ENCODE peak calls at places on chromosomes 4 and X, in five cellular contexts. One of them, this sample, is unnamed.

GRCh38 chrX:41388543-41388942 is 54.6 kb downstream of the DDX3X start:
- DNase-seq in endothelial cell of umbilical vein: no peak
- DNase-seq in HCT116: no peak
- DNase-seq in GM23248: no peak
- DNase-seq in IMR-90: no peak
- DNase-seq in this sample: no peak

GRCh38 chr4:74886490-74886889 is 46.4 kb upstream of the PARM1 start:
- DNase-seq in endothelial cell of umbilical vein: peak; percentile 76
- DNase-seq in HCT116: no peak
- DNase-seq in IMR-90: peak; percentile 59
- DNase-seq in GM23248: peak; percentile 76
- DNase-seq in this sample: no peak

GRCh38 chrX:115147220-115147619 is 42.0 kb upstream of the RBMXL3 start:
- DNase-seq in HCT116: peak; percentile 2
- DNase-seq in IMR-90: peak; percentile 40
- DNase-seq in GM23248: peak; percentile 35
- DNase-seq in endothelial cell of umbilical vein: peak; percentile 21
- DNase-seq in this sample: peak; percentile 57

GRCh38 chrX:149818652-149819051 is 36.9 kb downstream of the MAGEA9 start:
- DNase-seq in HCT116: no peak
- DNase-seq in IMR-90: no peak
- DNase-seq in endothelial cell of umbilical vein: no peak
- DNase-seq in GM23248: no peak
- DNase-seq in this sample: no peak

GRCh38 chrX:34915463-34916225 is 27.0 kb upstream of the FAM47B start:
- DNase-seq in HCT116: no peak
- DNase-seq in endothelial cell of umbilical vein: no peak
- DNase-seq in GM23248: no peak
- DNase-seq in IMR-90: no peak
- DNase-seq in this sample: peak; percentile 2

GRCh38 chr4:185911556-185912064 is 99.6 kb upstream of the SORBS2 start:
- DNase-seq in endothelial cell of umbilical vein: peak; percentile 43
- DNase-seq in GM23248: peak; percentile 50
- DNase-seq in HCT116: no peak
- DNase-seq in IMR-90: peak; percentile 4
- DNase-seq in this sample: peak; percentile 62

GRCh38 chr4:7518871-7519637 is 84.3 kb upstream of the PSAPL1 start:
- DNase-seq in endothelial cell of umbilical vein: no peak
- DNase-seq in IMR-90: no peak
- DNase-seq in HCT116: no peak
- DNase-seq in GM23248: no peak
- DNase-seq in this sample: no peak

GRCh38 chr4:101977096-101977495 is 186.6 kb downstream of the BANK1 start:
- DNase-seq in endothelial cell of umbilical vein: peak; percentile 91
- DNase-seq in HCT116: peak; percentile 92
- DNase-seq in IMR-90: peak; percentile 94
- DNase-seq in GM23248: peak; percentile 99
- DNase-seq in this sample: peak; percentile 93

GRCh38 chrX:68504237-68504636 is 5.4 kb downstream of the YIPF6 start:
- DNase-seq in GM23248: peak; percentile 64
- DNase-seq in IMR-90: peak; percentile 93
- DNase-seq in endothelial cell of umbilical vein: peak; percentile 2
- DNase-seq in HCT116: no peak
- DNase-seq in this sample: peak; percentile 75

GRCh38 chr4:105279314-105279713 is 132.6 kb downstream of the TET2 start:
- DNase-seq in GM23248: no peak
- DNase-seq in HCT116: no peak
- DNase-seq in endothelial cell of umbilical vein: no peak
- DNase-seq in IMR-90: no peak
- DNase-seq in this sample: no peak

GRCh38 chrX:41722816-41723215 is 1.2 kb upstream of the GPR82 start:
- DNase-seq in HCT116: no peak
- DNase-seq in endothelial cell of umbilical vein: no peak
- DNase-seq in IMR-90: peak; percentile 61
- DNase-seq in GM23248: peak; percentile 50
- DNase-seq in this sample: no peak

GRCh38 chr4:106647451-106647850 is 278.9 kb upstream of the GIMD1 start:
- DNase-seq in HCT116: no peak
- DNase-seq in GM23248: no peak
- DNase-seq in IMR-90: no peak
- DNase-seq in endothelial cell of umbilical vein: no peak
- DNase-seq in this sample: peak; percentile 17

GRCh38 chr4:92047209-92047877 is 256.4 kb upstream of the GRID2 start:
- DNase-seq in IMR-90: peak; percentile 1
- DNase-seq in HCT116: no peak
- DNase-seq in endothelial cell of umbilical vein: no peak
- DNase-seq in GM23248: no peak
- DNase-seq in this sample: peak; percentile 38

GRCh38 chr4:73127839-73128448 is 58.4 kb upstream of the COX18 start:
- DNase-seq in endothelial cell of umbilical vein: peak; percentile 17
- DNase-seq in GM23248: peak; percentile 42
- DNase-seq in IMR-90: peak; percentile 5
- DNase-seq in HCT116: no peak
- DNase-seq in this sample: peak; percentile 28

GRCh38 chr4:40514409-40515025 is 115.1 kb downstream of the RBM47 start:
- DNase-seq in IMR-90: no peak
- DNase-seq in HCT116: no peak
- DNase-seq in GM23248: no peak
- DNase-seq in endothelial cell of umbilical vein: no peak
- DNase-seq in this sample: peak; percentile 55

GRCh38 chr4:61468091-61468720 is 268.1 kb downstream of the ADGRL3 start:
- DNase-seq in HCT116: no peak
- DNase-seq in GM23248: no peak
- DNase-seq in endothelial cell of umbilical vein: no peak
- DNase-seq in IMR-90: peak; percentile 58
- DNase-seq in this sample: peak; percentile 99

GRCh38 chr4:56757270-56757746 is 64.2 kb downstream of the SPINK2 start:
- DNase-seq in IMR-90: peak; percentile 75
- DNase-seq in HCT116: no peak
- DNase-seq in GM23248: peak; percentile 88
- DNase-seq in endothelial cell of umbilical vein: no peak
- DNase-seq in this sample: peak; percentile 78

GRCh38 chr4:54067163-54067562 is 2.8 kb upstream of the CHIC2 start:
- DNase-seq in endothelial cell of umbilical vein: peak; percentile 87
- DNase-seq in IMR-90: peak; percentile 71
- DNase-seq in HCT116: peak; percentile 60
- DNase-seq in GM23248: peak; percentile 88
- DNase-seq in this sample: peak; percentile 97

GRCh38 chr4:52192697-52193096 is 141.6 kb downstream of the SPATA18 start:
- DNase-seq in endothelial cell of umbilical vein: no peak
- DNase-seq in IMR-90: no peak
- DNase-seq in HCT116: no peak
- DNase-seq in GM23248: peak; percentile 59
- DNase-seq in this sample: no peak

GRCh38 chr4:6819295-6819694 is 36.8 kb downstream of the KIAA0232 start:
- DNase-seq in endothelial cell of umbilical vein: no peak
- DNase-seq in GM23248: no peak
- DNase-seq in IMR-90: no peak
- DNase-seq in HCT116: no peak
- DNase-seq in this sample: no peak

GRCh38 chrX:11293113-11293512 is at the start of gene AMELX:
- DNase-seq in HCT116: no peak
- DNase-seq in GM23248: no peak
- DNase-seq in endothelial cell of umbilical vein: no peak
- DNase-seq in IMR-90: no peak
- DNase-seq in this sample: no peak

GRCh38 chr4:14863420-14864364 is 138.6 kb upstream of the CPEB2 start:
- DNase-seq in endothelial cell of umbilical vein: no peak
- DNase-seq in HCT116: no peak
- DNase-seq in IMR-90: no peak
- DNase-seq in GM23248: peak; percentile 12
- DNase-seq in this sample: no peak

GRCh38 chr4:104986306-104986705 is 160.4 kb upstream of the TET2 start:
- DNase-seq in HCT116: no peak
- DNase-seq in endothelial cell of umbilical vein: no peak
- DNase-seq in GM23248: no peak
- DNase-seq in IMR-90: no peak
- DNase-seq in this sample: no peak

GRCh38 chrX:136580316-136580715 is 48.3 kb downstream of the VGLL1 start:
- DNase-seq in endothelial cell of umbilical vein: no peak
- DNase-seq in GM23248: no peak
- DNase-seq in IMR-90: no peak
- DNase-seq in HCT116: no peak
- DNase-seq in this sample: no peak

GRCh38 chrX:53939127-53939526 is 105.1 kb downstream of the PHF8 start:
- DNase-seq in endothelial cell of umbilical vein: peak; percentile 1
- DNase-seq in IMR-90: no peak
- DNase-seq in GM23248: no peak
- DNase-seq in HCT116: no peak
- DNase-seq in this sample: no peak

GRCh38 chr4:13327991-13328390 is 156.1 kb downstream of the RAB28 start:
- DNase-seq in IMR-90: no peak
- DNase-seq in HCT116: no peak
- DNase-seq in endothelial cell of umbilical vein: no peak
- DNase-seq in GM23248: peak; percentile 56
- DNase-seq in this sample: no peak

GRCh38 chr4:1524761-1525160 is 118.5 kb upstream of the NKX1-1 start:
- DNase-seq in IMR-90: no peak
- DNase-seq in endothelial cell of umbilical vein: no peak
- DNase-seq in GM23248: no peak
- DNase-seq in HCT116: no peak
- DNase-seq in this sample: no peak
- H2AFZ ChIP-seq in IMR-90: no peak overlapping the region
- H2AFZ ChIP-seq in endothelial cell of umbilical vein: no peak overlapping the region
- H2AFZ ChIP-seq in GM23248: no peak overlapping the region
- H2AFZ ChIP-seq in HCT116: no peak overlapping the region
- H2AFZ ChIP-seq in this sample: no peak overlapping the region

GRCh38 chr4:65393078-65393477 is 277.2 kb downstream of the EPHA5 start:
- DNase-seq in IMR-90: no peak
- DNase-seq in HCT116: no peak
- DNase-seq in GM23248: no peak
- DNase-seq in endothelial cell of umbilical vein: no peak
- DNase-seq in this sample: no peak
- H3K9ac ChIP-seq in IMR-90: no peak overlapping the region
- H3K9ac ChIP-seq in HCT116: no peak overlapping the region
- H3K9ac ChIP-seq in GM23248: no peak overlapping the region
- H3K9ac ChIP-seq in endothelial cell of umbilical vein: no peak overlapping the region
- H3K9ac ChIP-seq in this sample: no peak overlapping the region

DNA sequence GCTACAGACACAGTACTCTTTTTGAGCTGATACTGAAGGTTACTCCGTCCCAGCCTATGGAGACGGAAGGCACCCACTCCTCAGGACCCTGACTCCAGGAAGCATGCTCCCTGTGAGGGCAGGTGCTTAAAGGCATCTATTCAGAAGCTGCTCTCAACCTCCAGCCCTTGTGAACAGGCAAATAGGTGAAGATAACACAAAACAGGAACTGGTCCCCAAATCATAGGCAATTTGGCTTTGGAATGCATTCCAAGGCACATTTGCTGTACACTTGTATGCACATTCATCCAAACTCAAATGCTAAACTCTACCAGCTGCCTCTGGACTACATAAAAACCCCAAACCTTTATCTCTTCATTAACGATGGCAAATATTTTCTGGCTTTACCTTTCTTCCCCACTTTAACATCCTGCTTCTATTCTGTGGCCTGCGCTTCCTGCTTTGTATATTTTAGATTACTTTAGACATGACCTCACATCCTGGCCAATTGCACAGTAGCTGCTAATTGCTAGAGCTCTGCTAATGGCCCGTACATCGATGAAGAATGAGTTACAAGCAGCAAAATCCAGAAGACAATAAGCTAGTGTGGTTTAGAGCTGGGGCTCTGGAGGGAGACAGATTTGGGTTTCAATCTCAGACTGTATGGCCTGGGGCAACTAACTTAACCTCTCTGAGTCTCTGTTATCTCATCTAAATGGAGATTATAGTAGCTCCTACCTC is 3.2 kb downstream of the SEL1L3 start:
- DNase-seq in HCT116: no peak
- DNase-seq in endothelial cell of umbilical vein: peak; percentile 63
- DNase-seq in GM23248: no peak
- DNase-seq in IMR-90: no peak
- DNase-seq in this sample: no peak
- H3K4me1 ChIP-seq in HCT116: peaks cover 39% of the 10 kb centered on the region
- H3K4me1 ChIP-seq in endothelial cell of umbilical vein: peaks cover 50% of the 10 kb centered on the region
- H3K4me1 ChIP-seq in GM23248: peaks cover 32% of the 10 kb centered on the region
- H3K4me1 ChIP-seq in IMR-90: peaks cover 13% of the 10 kb centered on the region
- H3K4me1 ChIP-seq in this sample: peaks cover 24% of the 10 kb centered on the region

DNA sequence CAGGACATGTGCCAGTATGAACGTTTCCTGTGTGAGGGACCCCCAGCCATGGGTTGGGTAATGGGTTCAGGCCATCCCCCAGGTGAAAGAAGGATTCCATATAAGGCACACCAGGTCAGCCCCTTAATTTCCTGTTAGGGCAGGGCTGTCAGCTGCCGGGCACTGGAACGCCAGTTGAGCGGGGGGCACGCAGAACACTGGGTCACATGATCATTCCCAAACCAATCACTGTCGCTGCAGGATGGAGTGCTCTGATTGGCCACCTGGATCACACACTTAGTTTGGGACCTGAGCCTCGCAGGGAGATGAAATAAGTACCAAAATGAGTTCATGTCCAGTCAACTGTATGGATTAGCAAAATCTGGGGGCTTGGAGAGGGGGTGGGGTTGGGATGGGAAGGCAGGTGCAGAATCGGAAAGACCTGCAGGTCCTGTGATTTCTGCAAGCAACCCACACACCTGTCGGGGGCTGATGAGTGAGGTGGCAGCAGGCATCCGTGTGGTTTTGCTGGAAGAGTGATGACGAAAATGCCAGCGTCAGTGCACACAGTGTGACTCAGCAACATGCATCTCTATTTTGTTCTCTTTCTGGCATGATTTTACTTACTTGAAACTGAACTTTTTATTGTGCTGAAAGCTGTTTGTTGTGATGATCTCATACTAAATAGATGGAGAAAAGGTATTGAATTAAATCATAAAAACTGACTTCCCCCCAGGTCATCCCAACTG is 32.2 kb downstream of the RNF212 start:
- DNase-seq in IMR-90: peak; percentile 71
- DNase-seq in GM23248: peak; percentile 81
- DNase-seq in endothelial cell of umbilical vein: no peak
- DNase-seq in HCT116: no peak
- DNase-seq in this sample: peak; percentile 79
- H2AFZ ChIP-seq in IMR-90: no peak overlapping the region
- H2AFZ ChIP-seq in GM23248: no peak overlapping the region
- H2AFZ ChIP-seq in endothelial cell of umbilical vein: no peak overlapping the region
- H2AFZ ChIP-seq in HCT116: no peak overlapping the region
- H2AFZ ChIP-seq in this sample: no peak overlapping the region

This sample was measured in PC-3.